ENCODE peak calls at places on chromosomes 7 and 10, in five cellular contexts. Z is transverse colon, L is body of pancreas, D is tibial nerve, C is OCI-LY7. J is an unnamed sample.

GRCh38 chr7:23680417-23681405 is 712 bp downstream of the FAM221A start:
- DNase-seq in Z (peak; percentile 83), L (peak; percentile 82), D (peak; percentile 30), C (peak; percentile 27), J (peak; percentile 19)

GRCh38 chr10:98446656-98447221 is at the start of gene HPS1:
- DNase-seq in Z (peak; percentile 87), L (peak; percentile 83), D (peak; percentile 70), C (peak; percentile 90), J (peak; percentile 63)

GRCh38 chr10:46326971-46327370 is 40.2 kb downstream of the ANTXRL start:
- DNase-seq in Z (no peak), L (no peak), D (no peak), C (no peak), J (no peak)

GRCh38 chr7:47183896-47184629 is 397.8 kb downstream of the TNS3 start:
- DNase-seq in Z (no peak), L (peak; percentile 52), D (no peak), C (peak; percentile 67), J (no peak)

GRCh38 chr10:23081156-23081833 is 14.1 kb upstream of the MSRB2 start:
- DNase-seq in Z (no peak), L (no peak), D (no peak), C (no peak), J (no peak)

GRCh38 chr7:54932818-54933543 is 85.8 kb upstream of the EGFR start:
- DNase-seq in Z (peak; percentile 63), L (peak; percentile 79), D (peak; percentile 9), C (no peak), J (peak; percentile 35)

GRCh38 chr7:76057813-76058145 is 9.9 kb downstream of the MDH2 start:
- DNase-seq in Z (no peak), L (peak; percentile 68), D (no peak), C (no peak), J (peak; percentile 65)

GRCh38 chr10:78177013-78177370 is 143.3 kb downstream of the RPS24 start:
- DNase-seq in Z (no peak), L (no peak), D (no peak), C (no peak), J (no peak)

GRCh38 chr10:68981074-68981473 is 7.5 kb upstream of the KIFBP start:
- DNase-seq in Z (no peak), L (no peak), D (no peak), C (peak; percentile 19), J (no peak)

GRCh38 chr10:86556532-86556931 is 34.9 kb upstream of the WAPL start:
- DNase-seq in Z (no peak), L (no peak), D (no peak), C (no peak), J (no peak)

GRCh38 chr10:110413903-110414562 is 83.7 kb upstream of the DUSP5 start:
- DNase-seq in Z (no peak), L (no peak), D (no peak), C (peak; percentile 54), J (no peak)

GRCh38 chr10:110414563-110415309 is 83.0 kb upstream of the DUSP5 start:
- DNase-seq in Z (peak; percentile 80), L (no peak), D (no peak), C (peak; percentile 96), J (no peak)

GRCh38 chr10:110415809-110416208 is 81.9 kb upstream of the DUSP5 start:
- DNase-seq in Z (no peak), L (no peak), D (no peak), C (no peak), J (no peak)

GRCh38 chr10:110411047-110411410 is 86.7 kb upstream of the DUSP5 start:
- DNase-seq in Z (no peak), L (no peak), D (no peak), C (no peak), J (no peak)

DNA sequence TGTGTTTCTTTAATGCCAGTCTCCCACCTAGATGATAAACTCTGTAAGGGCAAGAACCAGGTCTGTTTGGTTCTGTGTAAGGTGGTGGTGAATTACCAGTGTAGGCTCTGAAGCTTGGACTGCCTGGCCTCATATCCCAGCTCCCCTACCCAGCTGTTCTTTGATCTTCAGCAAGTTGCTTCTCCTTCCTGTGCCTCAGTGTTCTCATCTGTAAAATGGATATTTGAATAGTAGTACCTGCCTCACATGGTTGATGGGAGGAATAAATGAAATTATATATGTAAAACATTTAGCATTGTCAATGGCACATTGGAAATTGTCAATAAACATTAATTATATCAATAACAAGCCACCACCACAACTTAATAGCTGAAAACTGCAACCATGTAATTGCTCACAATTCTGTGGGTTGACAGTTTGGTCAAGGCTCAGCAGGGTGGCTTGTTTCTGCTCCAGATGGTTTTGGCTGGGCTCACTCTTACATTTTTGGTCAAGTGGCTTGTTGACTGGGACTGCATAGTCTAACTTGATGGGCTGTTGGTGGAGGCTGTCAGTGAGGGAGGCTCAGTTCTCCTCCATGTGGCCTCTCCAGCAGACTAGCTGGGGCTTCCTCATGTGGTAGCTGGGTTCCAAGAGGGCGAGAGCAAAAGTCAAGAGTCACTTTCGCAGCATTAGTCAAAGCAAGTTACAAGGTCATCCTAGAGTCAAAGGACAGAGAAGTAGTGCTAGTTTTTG is 84.5 kb upstream of the DUSP5 start:
- DNase-seq in Z (no peak), L (no peak), D (no peak), C (peak; percentile 31), J (no peak)
- H3K4me1 ChIP-seq in Z (peaks cover 20% of the 10 kb centered on the region), L (peaks cover 13% of the 10 kb centered on the region), D (peaks cover 18% of the 10 kb centered on the region), C (peaks cover 82% of the 10 kb centered on the region), J (peaks cover 3% of the 10 kb centered on the region)

GRCh38 chr10:26215534-26215922 is 1.0 kb upstream of the GAD2 start:
- DNase-seq in Z (no peak), L (no peak), D (no peak), C (no peak), J (no peak)
- H3K4me3 ChIP-seq in Z (no peak overlapping the region), L (no peak overlapping the region), D (no peak overlapping the region), C (no peak overlapping the region), J (no peak overlapping the region)

DNA sequence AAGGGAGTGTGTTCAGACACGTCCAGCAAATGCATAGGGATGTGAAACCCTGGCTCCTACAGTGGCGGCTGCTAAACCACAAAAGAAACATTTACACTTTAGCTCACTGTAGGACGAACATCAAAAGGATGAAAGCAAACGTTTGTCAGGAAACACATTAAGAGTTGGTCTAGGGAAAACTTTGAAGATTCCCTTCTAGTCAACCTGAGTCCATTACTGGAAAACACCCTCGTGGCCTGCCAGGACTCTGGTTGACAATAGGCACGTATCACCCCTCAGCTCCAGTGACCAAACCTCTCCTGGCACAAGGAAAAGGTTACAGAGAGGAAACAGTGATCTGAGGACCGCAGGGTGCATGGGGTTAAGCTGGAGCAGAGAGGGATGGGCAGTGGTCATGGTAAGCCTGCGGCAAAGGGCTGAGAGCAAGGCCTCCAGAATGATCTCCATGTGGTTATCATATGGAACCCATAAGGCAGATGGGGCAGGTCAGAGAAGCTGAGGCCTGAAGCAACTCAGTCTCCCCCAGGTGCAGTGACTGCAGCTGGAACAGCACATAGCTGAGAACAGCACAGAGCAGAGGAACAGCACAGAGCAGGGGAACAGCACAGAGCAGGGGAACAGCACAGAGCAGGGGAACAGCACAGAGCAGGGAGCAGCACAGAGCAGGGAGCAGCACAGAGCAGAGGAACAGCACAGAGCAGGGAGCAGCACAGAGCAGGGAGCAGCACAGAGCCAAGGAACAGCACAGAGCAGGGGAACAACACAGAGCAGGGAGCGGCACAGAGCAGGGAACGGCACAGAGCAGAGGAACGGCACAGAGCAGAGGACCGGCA is 49.9 kb downstream of the CHST15 start:
- DNase-seq in Z (peak; percentile 32), L (no peak), D (no peak), C (peak; percentile 77), J (no peak)
- H3K4me1 ChIP-seq in Z (no peaks in the 10 kb centered on the region), L (no peaks in the 10 kb centered on the region), D (peaks cover 30% of the 10 kb centered on the region), C (peaks cover 19% of the 10 kb centered on the region), J (peaks cover 10% of the 10 kb centered on the region)

GRCh38 chr7:117673367-117673766 is 193.5 kb downstream of the CFTR start:
- DNase-seq in Z (peak; percentile 71), L (peak; percentile 48), D (no peak), C (no peak), J (no peak)
- H3K4me3 ChIP-seq in Z (no peak overlapping the region), L (no peak overlapping the region), D (no peak overlapping the region), C (no peak overlapping the region), J (no peak overlapping the region)

GRCh38 chr10:73909716-73910115 is 1.2 kb upstream of the PLAU start:
- DNase-seq in Z (no peak), L (no peak), D (no peak), C (no peak), J (no peak)
- H3K4me1 ChIP-seq in Z (peaks cover 29% of the 10 kb centered on the region), L (peaks cover 17% of the 10 kb centered on the region), D (peaks cover 71% of the 10 kb centered on the region), C (peaks cover 39% of the 10 kb centered on the region), J (peaks cover 55% of the 10 kb centered on the region)

GRCh38 chr10:15038416-15038815 is 5.3 kb upstream of the OLAH start:
- DNase-seq in Z (no peak), L (no peak), D (no peak), C (no peak), J (no peak)

GRCh38 chr10:15035385-15036301 is 8.1 kb upstream of the OLAH start:
- DNase-seq in Z (peak; percentile 16), L (no peak), D (peak; percentile 20), C (no peak), J (peak; percentile 21)

GRCh38 chr10:15043674-15044073 is at the start of gene OLAH:
- DNase-seq in Z (no peak), L (no peak), D (no peak), C (no peak), J (no peak)

DNA sequence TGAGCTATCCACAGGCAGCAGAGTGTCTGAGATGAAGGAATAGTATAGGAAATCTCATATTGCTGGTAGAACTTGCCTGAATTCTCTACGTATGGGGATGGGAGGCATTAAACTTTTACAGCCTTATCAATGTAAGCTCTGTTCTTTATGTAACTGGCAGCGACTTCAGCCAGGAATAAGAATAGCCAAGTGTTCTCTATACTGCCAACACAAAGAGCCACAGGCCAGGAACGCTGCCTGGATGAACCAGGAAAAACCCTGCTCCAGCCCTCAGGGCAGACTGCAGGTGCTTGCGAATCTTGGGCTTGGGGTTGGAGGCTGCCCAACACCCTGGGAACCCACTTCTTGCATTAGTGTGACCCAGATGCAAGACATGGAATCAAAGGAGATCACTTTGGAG is 6.1 kb upstream of the OLAH start:
- DNase-seq in Z (no peak), L (no peak), D (no peak), C (no peak), J (no peak)
- H3K4me3 ChIP-seq in Z (no peak overlapping the region), L (no peak overlapping the region), D (no peak overlapping the region), C (no peak overlapping the region), J (no peak overlapping the region)

DNA sequence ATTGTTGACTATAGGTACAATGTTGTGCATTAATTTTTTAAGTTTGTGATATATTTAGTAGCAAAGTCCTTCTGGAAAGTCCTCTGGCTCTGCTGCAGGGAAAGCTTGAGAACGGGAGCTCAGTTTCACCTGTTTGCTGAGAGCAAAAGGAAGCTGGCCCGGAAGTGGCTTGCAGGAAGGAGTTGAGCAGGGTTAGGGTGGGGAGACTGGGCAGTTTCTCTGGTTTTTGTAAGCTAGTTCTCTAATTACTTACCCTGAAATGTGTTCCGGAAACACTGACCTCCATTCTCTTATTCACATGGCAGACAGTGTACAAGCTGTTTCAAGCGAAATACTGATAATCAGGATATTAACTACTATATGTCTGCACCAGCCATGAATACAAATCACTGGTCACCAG is 22.3 kb downstream of the MAP3K8 start:
- DNase-seq in Z (peak; percentile 42), L (no peak), D (no peak), C (peak; percentile 83), J (no peak)
- H3K4me1 ChIP-seq in Z (peaks cover 20% of the 10 kb centered on the region), L (no peaks in the 10 kb centered on the region), D (peaks cover 71% of the 10 kb centered on the region), C (peaks cover 26% of the 10 kb centered on the region), J (peaks cover 35% of the 10 kb centered on the region)

GRCh38 chr10:58951087-58951486 is 225.4 kb upstream of the PHYHIPL start:
- DNase-seq in Z (no peak), L (no peak), D (no peak), C (no peak), J (no peak)
- H3K4me3 ChIP-seq in Z (no peak overlapping the region), L (no peak overlapping the region), D (no peak overlapping the region), C (no peak overlapping the region), J (no peak overlapping the region)

J was measured in gastrocnemius medialis.